ENCODE peak calls at places on chromosomes 7 and 10, in six cellular contexts. One of them, this sample, is unnamed.

GRCh38 chr10:14403846-14404623 is 73.3 kb upstream of the FRMD4A start:
- DNase-seq in PC-3: no peak
- DNase-seq in astrocyte: peak
- DNase-seq in mesenchymal stem cell: no peak
- DNase-seq in cardiac muscle cell: no peak
- DNase-seq in tibial nerve: no peak
- DNase-seq in this sample: no peak

GRCh38 chr7:55185941-55186609 is 167.3 kb downstream of the EGFR start:
- DNase-seq in PC-3: peak
- DNase-seq in tibial nerve: no peak
- DNase-seq in mesenchymal stem cell: peak
- DNase-seq in astrocyte: peak
- DNase-seq in cardiac muscle cell: peak
- DNase-seq in this sample: no peak

GRCh38 chr7:104960741-104961479 is 53.1 kb upstream of the KMT2E start:
- DNase-seq in PC-3: no peak
- DNase-seq in mesenchymal stem cell: no peak
- DNase-seq in cardiac muscle cell: peak
- DNase-seq in tibial nerve: no peak
- DNase-seq in astrocyte: no peak
- DNase-seq in this sample: no peak

GRCh38 chr10:61974611-61975010 is 73.1 kb downstream of the ARID5B start:
- DNase-seq in mesenchymal stem cell: peak
- DNase-seq in PC-3: peak
- DNase-seq in cardiac muscle cell: peak
- DNase-seq in tibial nerve: peak
- DNase-seq in astrocyte: peak
- DNase-seq in this sample: no peak

GRCh38 chr7:138546064-138546619 is 86.1 kb downstream of the TRIM24 start:
- DNase-seq in mesenchymal stem cell: no peak
- DNase-seq in astrocyte: no peak
- DNase-seq in PC-3: no peak
- DNase-seq in tibial nerve: no peak
- DNase-seq in cardiac muscle cell: peak
- DNase-seq in this sample: no peak

GRCh38 chr10:104267721-104268690 is 978 bp upstream of the GSTO2 start:
- DNase-seq in astrocyte: no peak
- DNase-seq in mesenchymal stem cell: no peak
- DNase-seq in cardiac muscle cell: no peak
- DNase-seq in tibial nerve: no peak
- DNase-seq in PC-3: no peak
- DNase-seq in this sample: no peak

GRCh38 chr10:93993782-93994668 is at the start of gene PLCE1:
- DNase-seq in astrocyte: no peak
- DNase-seq in PC-3: peak
- DNase-seq in mesenchymal stem cell: peak
- DNase-seq in tibial nerve: no peak
- DNase-seq in cardiac muscle cell: peak
- DNase-seq in this sample: no peak

GRCh38 chr10:100653957-100654834 is 91.2 kb upstream of the PAX2 start:
- DNase-seq in tibial nerve: no peak
- DNase-seq in astrocyte: no peak
- DNase-seq in PC-3: no peak
- DNase-seq in cardiac muscle cell: peak
- DNase-seq in mesenchymal stem cell: no peak
- DNase-seq in this sample: no peak

GRCh38 chr10:48494073-48494472 is 110.8 kb downstream of the ARHGAP22 start:
- DNase-seq in astrocyte: no peak
- DNase-seq in PC-3: peak
- DNase-seq in mesenchymal stem cell: no peak
- DNase-seq in tibial nerve: no peak
- DNase-seq in cardiac muscle cell: no peak
- DNase-seq in this sample: no peak

GRCh38 chr7:77538186-77538907 is 1.3 kb downstream of the PTPN12 start:
- DNase-seq in PC-3: peak
- DNase-seq in mesenchymal stem cell: peak
- DNase-seq in astrocyte: peak
- DNase-seq in cardiac muscle cell: peak
- DNase-seq in tibial nerve: peak
- DNase-seq in this sample: no peak

GRCh38 chr7:70788276-70788675 is 343.7 kb upstream of the GALNT17 start:
- DNase-seq in cardiac muscle cell: no peak
- DNase-seq in tibial nerve: no peak
- DNase-seq in mesenchymal stem cell: no peak
- DNase-seq in PC-3: no peak
- DNase-seq in astrocyte: no peak
- DNase-seq in this sample: no peak

GRCh38 chr7:152362128-152362926 is 73.5 kb downstream of the KMT2C start:
- DNase-seq in PC-3: no peak
- DNase-seq in astrocyte: no peak
- DNase-seq in mesenchymal stem cell: no peak
- DNase-seq in cardiac muscle cell: no peak
- DNase-seq in tibial nerve: no peak
- DNase-seq in this sample: no peak

GRCh38 chr10:132987671-132988571 is 45.6 kb upstream of the CFAP46 start:
- DNase-seq in PC-3: no peak
- DNase-seq in mesenchymal stem cell: no peak
- DNase-seq in tibial nerve: no peak
- DNase-seq in cardiac muscle cell: peak
- DNase-seq in astrocyte: peak
- DNase-seq in this sample: no peak

GRCh38 chr10:103592186-103593021 is 98.9 kb downstream of the NEURL1 start:
- DNase-seq in cardiac muscle cell: peak
- DNase-seq in tibial nerve: no peak
- DNase-seq in astrocyte: no peak
- DNase-seq in PC-3: peak
- DNase-seq in mesenchymal stem cell: peak
- DNase-seq in this sample: peak

GRCh38 chr10:17029581-17030271 is 99.9 kb downstream of the CUBN start:
- DNase-seq in cardiac muscle cell: peak
- DNase-seq in astrocyte: peak
- DNase-seq in PC-3: peak
- DNase-seq in tibial nerve: peak
- DNase-seq in mesenchymal stem cell: peak
- DNase-seq in this sample: no peak

GRCh38 chr10:45419673-45420020 is 45.6 kb downstream of the ALOX5 start:
- DNase-seq in mesenchymal stem cell: no peak
- DNase-seq in cardiac muscle cell: no peak
- DNase-seq in PC-3: no peak
- DNase-seq in tibial nerve: no peak
- DNase-seq in astrocyte: no peak
- DNase-seq in this sample: no peak

GRCh38 chr7:43636093-43636492 is 53.2 kb downstream of the STK17A start:
- DNase-seq in PC-3: peak
- DNase-seq in tibial nerve: no peak
- DNase-seq in astrocyte: peak
- DNase-seq in cardiac muscle cell: peak
- DNase-seq in mesenchymal stem cell: no peak
- DNase-seq in this sample: no peak

GRCh38 chr7:128344431-128344774 is 695 bp upstream of the RBM28 start:
- DNase-seq in mesenchymal stem cell: no peak
- DNase-seq in astrocyte: no peak
- DNase-seq in PC-3: no peak
- DNase-seq in cardiac muscle cell: no peak
- DNase-seq in tibial nerve: no peak
- DNase-seq in this sample: no peak
- H3K4me3 ChIP-seq in mesenchymal stem cell: no peak
- H3K4me3 ChIP-seq in astrocyte: no peak
- H3K4me3 ChIP-seq in PC-3: peak
- H3K4me3 ChIP-seq in cardiac muscle cell: no peak
- H3K4me3 ChIP-seq in tibial nerve: no peak
- H3K4me3 ChIP-seq in this sample: no peak

GRCh38 chr10:114845978-114846693 is 24.6 kb downstream of the FHIP2A start:
- DNase-seq in astrocyte: no peak
- DNase-seq in PC-3: no peak
- DNase-seq in tibial nerve: no peak
- DNase-seq in mesenchymal stem cell: no peak
- DNase-seq in cardiac muscle cell: no peak
- DNase-seq in this sample: no peak
- H3K4me3 ChIP-seq in astrocyte: no peak
- H3K4me3 ChIP-seq in PC-3: no peak
- H3K4me3 ChIP-seq in tibial nerve: no peak
- H3K4me3 ChIP-seq in mesenchymal stem cell: no peak
- H3K4me3 ChIP-seq in cardiac muscle cell: no peak
- H3K4me3 ChIP-seq in this sample: no peak

GRCh38 chr7:139679731-139680594 is 97.8 kb downstream of the HIPK2 start:
- DNase-seq in tibial nerve: no peak
- DNase-seq in PC-3: peak
- DNase-seq in cardiac muscle cell: no peak
- DNase-seq in mesenchymal stem cell: peak
- DNase-seq in astrocyte: peak
- DNase-seq in this sample: no peak
- H3K4me3 ChIP-seq in tibial nerve: no peak
- H3K4me3 ChIP-seq in PC-3: peak
- H3K4me3 ChIP-seq in cardiac muscle cell: no peak
- H3K4me3 ChIP-seq in mesenchymal stem cell: no peak
- H3K4me3 ChIP-seq in astrocyte: no peak
- H3K4me3 ChIP-seq in this sample: no peak

GRCh38 chr7:24819916-24820689 is 62.8 kb upstream of the GSDME start:
- DNase-seq in PC-3: peak
- DNase-seq in astrocyte: peak
- DNase-seq in mesenchymal stem cell: peak
- DNase-seq in tibial nerve: peak
- DNase-seq in cardiac muscle cell: peak
- DNase-seq in this sample: peak
- H3K4me3 ChIP-seq in PC-3: peak
- H3K4me3 ChIP-seq in astrocyte: no peak
- H3K4me3 ChIP-seq in mesenchymal stem cell: no peak
- H3K4me3 ChIP-seq in tibial nerve: no peak
- H3K4me3 ChIP-seq in cardiac muscle cell: no peak
- H3K4me3 ChIP-seq in this sample: no peak

DNA sequence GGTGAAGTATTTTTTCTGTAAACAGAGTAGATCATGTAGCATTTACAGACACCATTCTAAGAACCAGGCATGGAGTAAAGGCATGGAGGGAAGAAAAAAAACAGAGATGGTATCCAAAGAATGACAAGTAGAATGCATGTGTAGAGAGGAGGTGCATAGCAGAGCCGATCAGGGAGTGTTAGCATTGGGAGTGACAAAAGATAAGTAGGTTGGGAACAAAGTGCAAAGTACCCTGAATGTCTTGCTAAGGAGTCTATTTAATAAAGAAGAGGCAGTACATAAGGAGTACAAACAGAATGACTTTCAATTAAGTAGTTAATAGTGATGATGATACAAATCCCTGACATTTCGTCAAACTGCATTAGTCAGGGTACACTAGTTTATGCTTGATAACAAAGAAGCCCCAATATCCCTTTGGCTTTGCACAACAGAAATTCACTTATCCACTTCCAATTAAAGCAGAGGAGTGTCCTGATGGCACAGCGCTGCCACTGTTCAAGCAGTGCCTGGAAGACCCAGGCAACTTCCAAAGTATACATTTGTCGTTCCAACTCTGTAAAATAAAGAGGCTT is 371.5 kb downstream of the TNS3 start:
- DNase-seq in cardiac muscle cell: no peak
- DNase-seq in tibial nerve: no peak
- DNase-seq in PC-3: no peak
- DNase-seq in mesenchymal stem cell: no peak
- DNase-seq in astrocyte: no peak
- DNase-seq in this sample: no peak
- H3K4me3 ChIP-seq in cardiac muscle cell: no peak
- H3K4me3 ChIP-seq in tibial nerve: no peak
- H3K4me3 ChIP-seq in PC-3: no peak
- H3K4me3 ChIP-seq in mesenchymal stem cell: no peak
- H3K4me3 ChIP-seq in astrocyte: no peak
- H3K4me3 ChIP-seq in this sample: no peak

GRCh38 chr7:128403676-128404075 is 6.1 kb downstream of the IMPDH1 start:
- DNase-seq in tibial nerve: no peak
- DNase-seq in PC-3: no peak
- DNase-seq in cardiac muscle cell: no peak
- DNase-seq in astrocyte: no peak
- DNase-seq in mesenchymal stem cell: no peak
- DNase-seq in this sample: no peak
- H3K4me3 ChIP-seq in tibial nerve: no peak
- H3K4me3 ChIP-seq in PC-3: peak
- H3K4me3 ChIP-seq in cardiac muscle cell: no peak
- H3K4me3 ChIP-seq in astrocyte: peak
- H3K4me3 ChIP-seq in mesenchymal stem cell: no peak
- H3K4me3 ChIP-seq in this sample: no peak

GRCh38 chr7:131330299-131330698 is 2.6 kb downstream of the MKLN1 start:
- DNase-seq in tibial nerve: no peak
- DNase-seq in cardiac muscle cell: no peak
- DNase-seq in astrocyte: no peak
- DNase-seq in mesenchymal stem cell: no peak
- DNase-seq in PC-3: no peak
- DNase-seq in this sample: no peak
- H3K4me3 ChIP-seq in tibial nerve: no peak
- H3K4me3 ChIP-seq in cardiac muscle cell: peak
- H3K4me3 ChIP-seq in astrocyte: no peak
- H3K4me3 ChIP-seq in mesenchymal stem cell: no peak
- H3K4me3 ChIP-seq in PC-3: peak
- H3K4me3 ChIP-seq in this sample: no peak

GRCh38 chr10:97185326-97186058 is at the start of gene SLIT1:
- DNase-seq in PC-3: no peak
- DNase-seq in cardiac muscle cell: no peak
- DNase-seq in mesenchymal stem cell: no peak
- DNase-seq in tibial nerve: no peak
- DNase-seq in astrocyte: no peak
- DNase-seq in this sample: no peak
- H3K4me3 ChIP-seq in PC-3: no peak
- H3K4me3 ChIP-seq in cardiac muscle cell: peak
- H3K4me3 ChIP-seq in mesenchymal stem cell: peak
- H3K4me3 ChIP-seq in tibial nerve: no peak
- H3K4me3 ChIP-seq in astrocyte: no peak
- H3K4me3 ChIP-seq in this sample: peak